ENCODE peak calls at places on chromosomes 16 and 17, in four cellular contexts. One of them, this sample, is unnamed.

GRCh38 chr17:352421-353212 is at the start of gene RPH3AL:
- DNase-seq in tibial artery: no peak
- DNase-seq in IMR-90: no peak
- DNase-seq in adrenal gland: peak
- DNase-seq in this sample: peak

GRCh38 chr17:7064248-7064647 is 15.8 kb downstream of the CLEC10A start:
- DNase-seq in adrenal gland: no peak
- DNase-seq in IMR-90: no peak
- DNase-seq in tibial artery: no peak
- DNase-seq in this sample: no peak

GRCh38 chr16:29849505-29849904 is 13.5 kb downstream of the CDIPT start:
- DNase-seq in IMR-90: no peak
- DNase-seq in tibial artery: no peak
- DNase-seq in adrenal gland: peak
- DNase-seq in this sample: no peak

GRCh38 chr17:45649796-45650195 is 134.3 kb upstream of the CRHR1 start:
- DNase-seq in IMR-90: no peak
- DNase-seq in tibial artery: peak
- DNase-seq in adrenal gland: no peak
- DNase-seq in this sample: no peak

GRCh38 chr17:15377608-15378007 is 36.2 kb upstream of the TEKT3 start:
- DNase-seq in IMR-90: peak
- DNase-seq in tibial artery: no peak
- DNase-seq in adrenal gland: no peak
- DNase-seq in this sample: peak

GRCh38 chr17:50060951-50061712 is 5.2 kb downstream of the ITGA3 start:
- DNase-seq in adrenal gland: peak
- DNase-seq in IMR-90: peak
- DNase-seq in tibial artery: peak
- DNase-seq in this sample: peak

GRCh38 chr17:59372138-59372751 is 40.8 kb downstream of the YPEL2 start:
- DNase-seq in IMR-90: peak
- DNase-seq in tibial artery: peak
- DNase-seq in adrenal gland: peak
- DNase-seq in this sample: peak

GRCh38 chr16:85225291-85225690 is 113.0 kb upstream of the CIBAR2 start:
- DNase-seq in tibial artery: no peak
- DNase-seq in IMR-90: no peak
- DNase-seq in adrenal gland: no peak
- DNase-seq in this sample: no peak

GRCh38 chr17:36934759-36935630 is 2.3 kb upstream of the LHX1 start:
- DNase-seq in adrenal gland: no peak
- DNase-seq in IMR-90: no peak
- DNase-seq in tibial artery: no peak
- DNase-seq in this sample: no peak

GRCh38 chr17:75147878-75148546 is 6.3 kb downstream of the JPT1 start:
- DNase-seq in IMR-90: no peak
- DNase-seq in adrenal gland: no peak
- DNase-seq in tibial artery: peak
- DNase-seq in this sample: no peak

GRCh38 chr17:63550816-63551639 is 751 bp downstream of the DCAF7 start:
- DNase-seq in tibial artery: no peak
- DNase-seq in IMR-90: peak
- DNase-seq in adrenal gland: peak
- DNase-seq in this sample: peak

GRCh38 chr17:75571885-75572215 is 15.8 kb upstream of the MYO15B start:
- DNase-seq in tibial artery: no peak
- DNase-seq in IMR-90: no peak
- DNase-seq in adrenal gland: no peak
- DNase-seq in this sample: no peak

GRCh38 chr16:9966569-9967157 is 215.6 kb downstream of the GRIN2A start:
- DNase-seq in tibial artery: no peak
- DNase-seq in adrenal gland: no peak
- DNase-seq in IMR-90: no peak
- DNase-seq in this sample: peak

GRCh38 chr16:58464047-58464915 is 35.7 kb upstream of the NDRG4 start:
- DNase-seq in IMR-90: no peak
- DNase-seq in adrenal gland: peak
- DNase-seq in tibial artery: no peak
- DNase-seq in this sample: no peak

GRCh38 chr17:410674-411401 is 58.2 kb upstream of the RPH3AL start:
- DNase-seq in IMR-90: peak
- DNase-seq in adrenal gland: peak
- DNase-seq in tibial artery: no peak
- DNase-seq in this sample: peak

GRCh38 chr17:40322417-40323315 is 13.7 kb downstream of the RARA start:
- DNase-seq in adrenal gland: peak
- DNase-seq in IMR-90: peak
- DNase-seq in tibial artery: peak
- DNase-seq in this sample: peak

GRCh38 chr16:69481901-69482341 is 57.5 kb downstream of the CYB5B start:
- DNase-seq in adrenal gland: peak
- DNase-seq in IMR-90: peak
- DNase-seq in tibial artery: peak
- DNase-seq in this sample: peak

GRCh38 chr17:14693382-14693781 is 392.5 kb downstream of the HS3ST3B1 start:
- DNase-seq in tibial artery: no peak
- DNase-seq in IMR-90: no peak
- DNase-seq in adrenal gland: no peak
- DNase-seq in this sample: no peak

DNA sequence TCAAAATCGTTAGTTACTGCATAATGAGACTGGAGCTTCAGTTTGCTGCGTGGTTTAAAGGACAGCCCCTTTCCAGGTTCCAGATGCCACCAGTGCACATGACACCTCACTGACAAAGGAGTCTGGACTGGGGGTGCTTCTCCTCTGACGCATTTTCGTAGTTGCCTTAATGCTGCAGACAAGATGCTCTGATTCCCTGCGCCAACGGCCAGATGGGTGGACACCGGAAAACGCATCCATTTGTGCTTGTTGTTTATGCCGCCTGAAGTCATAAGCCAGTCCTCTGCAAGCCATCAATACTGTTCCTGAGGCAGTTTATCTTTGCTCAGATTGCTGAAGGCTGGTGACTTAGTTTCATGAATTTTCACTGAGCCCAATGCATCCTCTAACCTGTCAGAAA is 16.0 kb downstream of the FBXO31 start:
- DNase-seq in IMR-90: no peak
- DNase-seq in tibial artery: no peak
- DNase-seq in adrenal gland: no peak
- DNase-seq in this sample: no peak
- H3K4me3 ChIP-seq in IMR-90: no peak
- H3K4me3 ChIP-seq in tibial artery: no peak
- H3K4me3 ChIP-seq in adrenal gland: no peak
- H3K4me3 ChIP-seq in this sample: no peak

GRCh38 chr17:33109331-33110072 is 117.9 kb downstream of the SPACA3 start:
- DNase-seq in tibial artery: no peak
- DNase-seq in IMR-90: no peak
- DNase-seq in adrenal gland: no peak
- DNase-seq in this sample: no peak

DNA sequence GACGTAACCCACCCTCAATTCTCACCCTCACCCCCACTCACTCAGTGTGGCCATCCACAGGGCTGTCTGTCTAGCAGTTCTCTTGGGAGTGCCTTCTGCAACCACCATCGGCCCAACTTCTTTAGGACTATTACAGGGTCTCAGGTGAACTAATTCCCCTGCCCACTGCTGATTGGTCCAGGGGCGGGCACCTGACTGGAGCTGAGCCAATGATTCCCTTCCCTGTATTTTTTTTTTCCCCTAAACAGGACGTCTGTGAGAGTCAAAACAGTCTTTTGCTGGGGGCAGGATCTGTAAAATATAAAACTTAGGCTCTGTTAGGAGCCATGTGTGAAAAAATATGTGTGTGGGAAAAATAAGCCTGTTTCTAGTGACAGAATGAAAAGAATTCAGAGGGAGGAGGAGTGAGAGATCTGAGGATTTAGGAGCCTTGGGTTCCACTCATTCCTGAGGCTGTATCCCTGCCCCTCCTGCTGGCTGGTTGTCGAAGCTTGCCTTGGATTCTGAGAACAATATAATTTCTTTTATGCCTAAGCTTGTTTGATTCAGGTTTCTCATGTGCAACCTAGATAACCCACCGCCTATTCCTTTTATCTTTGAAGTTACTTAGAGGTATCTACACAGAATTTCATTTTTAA is 115.0 kb downstream of the SPACA3 start:
- DNase-seq in IMR-90: no peak
- DNase-seq in adrenal gland: no peak
- DNase-seq in tibial artery: peak
- DNase-seq in this sample: no peak
- TF ChIP-seq CTCF in IMR-90: no peak
- TF ChIP-seq CTCF in adrenal gland: no peak
- TF ChIP-seq CTCF in tibial artery: no peak
- TF ChIP-seq CTCF in this sample: no peak

DNA sequence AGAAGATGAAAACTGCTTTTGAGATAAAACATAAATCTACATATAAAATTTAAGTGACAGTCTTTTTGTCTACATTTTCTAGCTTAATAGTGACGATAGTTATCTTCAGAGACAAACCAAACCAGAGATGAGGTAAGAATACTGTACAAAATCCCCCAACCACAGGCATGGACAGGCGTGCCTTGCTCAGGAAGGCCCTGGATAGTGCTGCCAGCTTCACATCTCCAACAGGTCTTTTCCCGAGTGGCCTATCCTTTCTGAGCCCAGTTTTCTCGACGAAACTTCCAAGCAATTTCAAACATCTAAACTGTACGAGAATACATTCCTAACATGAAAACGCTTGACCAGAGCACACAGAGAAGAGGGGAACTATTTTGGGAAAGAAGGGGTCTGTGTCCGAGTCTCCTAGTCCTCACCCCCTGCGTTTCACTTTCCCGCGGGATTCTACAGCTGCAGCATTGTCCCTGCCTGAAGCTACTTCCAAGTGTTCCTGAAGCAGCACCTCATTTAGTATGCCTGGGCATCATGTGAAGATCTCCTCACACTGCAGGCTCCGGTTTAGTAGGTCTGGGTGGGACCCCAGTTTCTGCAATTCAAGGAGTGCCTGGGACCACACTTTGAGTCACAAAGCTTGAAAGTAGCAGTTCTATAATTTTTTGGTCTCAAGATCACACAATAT is 37.8 kb downstream of the GNA13 start:
- DNase-seq in IMR-90: peak
- DNase-seq in adrenal gland: no peak
- DNase-seq in tibial artery: no peak
- DNase-seq in this sample: no peak
- H3K4me3 ChIP-seq in IMR-90: no peak
- H3K4me3 ChIP-seq in adrenal gland: no peak
- H3K4me3 ChIP-seq in tibial artery: no peak
- H3K4me3 ChIP-seq in this sample: no peak

GRCh38 chr17:18324140-18325049 is 9.3 kb downstream of the SMCR8 start:
- DNase-seq in IMR-90: no peak
- DNase-seq in tibial artery: no peak
- DNase-seq in adrenal gland: no peak
- DNase-seq in this sample: no peak

GRCh38 chr17:18322522-18322921 is 7.4 kb downstream of the SMCR8 start:
- DNase-seq in tibial artery: no peak
- DNase-seq in IMR-90: no peak
- DNase-seq in adrenal gland: no peak
- DNase-seq in this sample: no peak

GRCh38 chr17:18323507-18324139 is 8.5 kb downstream of the SMCR8 start:
- DNase-seq in IMR-90: no peak
- DNase-seq in adrenal gland: no peak
- DNase-seq in tibial artery: no peak
- DNase-seq in this sample: no peak

GRCh38 chr17:18321309-18321708 is 6.2 kb downstream of the SMCR8 start:
- DNase-seq in IMR-90: no peak
- DNase-seq in tibial artery: no peak
- DNase-seq in adrenal gland: no peak
- DNase-seq in this sample: no peak

DNA sequence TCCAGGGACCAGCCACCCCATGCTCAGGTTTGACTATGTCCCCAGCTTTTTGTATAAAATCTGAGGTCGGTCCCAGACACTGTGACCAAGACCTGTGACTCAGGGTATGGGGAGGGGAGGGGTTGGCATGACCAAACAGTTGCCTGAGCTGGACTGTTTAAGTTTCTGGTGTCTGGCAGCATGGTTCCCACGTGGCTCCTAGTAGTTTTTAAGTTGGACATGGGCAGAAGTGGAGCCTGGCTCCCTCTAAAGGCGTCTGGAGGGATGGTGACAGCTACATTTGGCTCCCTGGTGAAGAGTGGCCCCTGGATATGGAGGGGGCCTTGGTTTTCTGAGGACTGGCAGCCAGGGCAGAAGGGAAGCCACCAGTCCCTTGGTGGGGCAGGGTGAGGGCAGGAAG is 7.9 kb downstream of the SMCR8 start:
- DNase-seq in IMR-90: peak
- DNase-seq in tibial artery: no peak
- DNase-seq in adrenal gland: peak
- DNase-seq in this sample: peak
- TF ChIP-seq CTCF in IMR-90: peak
- TF ChIP-seq CTCF in tibial artery: no peak
- TF ChIP-seq CTCF in adrenal gland: no peak
- TF ChIP-seq CTCF in this sample: peak